ENCODE peak calls at places on chromosome 4, in seven cellular contexts. D is AG10803, Y is tibial nerve, N is astrocyte of the spinal cord, K is HCT116, W is PC-9, G is choroid plexus epithelial cell. O is an unnamed sample.
A peak's percentile ranks its signal among the peaks of the same experiment; 100 is the strongest.

GRCh38 chr4:80322716-80323115 is 12.8 kb upstream of the CFAP299 start:
- DNase-seq in W (no peak), G (peak; percentile 66), N (peak; percentile 59), Y (no peak), D (peak; percentile 60), K (no peak), O (peak; percentile 70)

GRCh38 chr4:138305055-138305454 is 62.9 kb upstream of the SLC7A11 start:
- DNase-seq in D (peak; percentile 31), N (no peak), W (no peak), Y (no peak), G (no peak), K (no peak), O (no peak)

GRCh38 chr4:14308229-14308651 is 680.7 kb upstream of the BOD1L1 start:
- DNase-seq in N (no peak), W (no peak), D (no peak), Y (no peak), G (no peak), K (no peak), O (no peak)

GRCh38 chr4:138263438-138263837 is 21.3 kb upstream of the SLC7A11 start:
- DNase-seq in K (no peak), W (no peak), N (no peak), D (peak; percentile 19), Y (no peak), G (peak; percentile 51), O (peak; percentile 69)

GRCh38 chr4:89814362-89814761 is 22.6 kb downstream of the SNCA start:
- DNase-seq in K (no peak), W (no peak), D (no peak), N (no peak), G (no peak), Y (no peak), O (no peak)

GRCh38 chr4:56314207-56314915 is 72.9 kb downstream of the AASDH start:
- DNase-seq in W (no peak), D (no peak), N (no peak), Y (no peak), K (no peak), G (no peak), O (no peak)

GRCh38 chr4:56731857-56732256 is 50.8 kb upstream of the HOPX start:
- DNase-seq in G (no peak), N (no peak), D (no peak), K (no peak), W (no peak), Y (no peak), O (no peak)

GRCh38 chr4:156811963-156812362 is 159.6 kb downstream of the PDGFC start:
- DNase-seq in N (no peak), Y (no peak), W (no peak), D (no peak), G (no peak), K (no peak), O (no peak)

GRCh38 chr4:76016383-76016782 is 6.9 kb downstream of the CXCL10 start:
- DNase-seq in D (no peak), Y (no peak), G (no peak), W (peak; percentile 64), K (no peak), N (no peak), O (no peak)

GRCh38 chr4:105605493-105605892 is 53.1 kb downstream of the ARHGEF38 start:
- DNase-seq in W (peak; percentile 47), K (no peak), D (peak; percentile 41), Y (no peak), G (peak; percentile 77), N (peak; percentile 67), O (peak; percentile 48)

GRCh38 chr4:173477016-173477415 is 53.0 kb downstream of the HAND2 start:
- DNase-seq in D (no peak), G (no peak), W (no peak), Y (no peak), K (no peak), N (peak; percentile 37), O (peak; percentile 79)

GRCh38 chr4:173475751-173476150 is 54.3 kb downstream of the HAND2 start:
- DNase-seq in Y (no peak), D (no peak), K (no peak), W (no peak), G (no peak), N (no peak), O (no peak)

GRCh38 chr4:173478884-173479283 is 51.1 kb downstream of the HAND2 start:
- DNase-seq in W (no peak), N (no peak), G (no peak), Y (no peak), K (no peak), D (no peak), O (no peak)

GRCh38 chr4:173482330-173482931 is 47.6 kb downstream of the HAND2 start:
- DNase-seq in D (no peak), Y (no peak), G (no peak), N (no peak), K (no peak), W (no peak), O (no peak)

GRCh38 chr4:173478136-173478860 is 51.7 kb downstream of the HAND2 start:
- DNase-seq in D (peak; percentile 67), W (no peak), K (no peak), Y (no peak), G (no peak), N (peak; percentile 69), O (peak; percentile 49)
- H3K4me3 ChIP-seq in D (no peak overlapping the region), W (no peak overlapping the region), K (no peak overlapping the region), Y (no peak overlapping the region), G (no peak overlapping the region), N (no peak overlapping the region), O (no peak overlapping the region)

DNA sequence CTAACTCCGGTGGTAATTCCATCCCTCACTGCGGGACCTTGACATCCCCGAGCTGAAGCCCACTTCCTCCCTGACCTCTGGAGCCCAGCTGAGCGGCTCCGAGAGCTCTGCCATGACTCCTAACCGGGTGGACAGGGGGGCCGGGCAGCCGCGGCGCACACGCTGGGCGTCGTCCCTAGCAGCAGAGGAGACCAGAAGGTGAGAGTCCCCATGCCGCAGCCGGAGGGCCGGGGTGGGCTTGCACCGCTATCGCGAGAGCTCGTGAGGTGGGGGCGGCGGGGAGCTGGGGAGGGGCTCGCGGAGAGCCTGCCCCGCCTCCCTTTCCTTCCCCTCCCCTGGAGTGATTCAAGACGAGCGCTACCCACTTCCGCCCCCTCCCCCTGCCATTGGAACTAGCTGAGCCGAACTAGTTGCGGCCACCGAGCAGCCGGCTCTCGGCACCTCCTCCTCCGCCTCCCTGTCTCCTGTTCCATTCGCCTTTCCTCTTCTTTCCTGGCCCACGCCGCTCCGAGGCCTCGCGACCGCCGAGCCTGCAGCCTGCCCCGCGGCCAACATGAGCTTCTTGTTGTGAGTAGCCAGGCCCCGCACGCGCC is at the start of gene MOB1B:
- DNase-seq in D (peak; percentile 89), W (peak; percentile 58), Y (peak; percentile 71), N (peak; percentile 90), K (peak; percentile 59), G (peak; percentile 89), O (peak; percentile 84)
- TF ChIP-seq CTCF in D (peak; percentile 46), W (peak; percentile 40), Y (peak; percentile 41), N (peak; percentile 40), K (peak; percentile 11), G (peak; percentile 51), O (peak; percentile 40)

GRCh38 chr4:2937146-2937857 is 25.9 kb downstream of the NOP14 start:
- DNase-seq in Y (no peak), K (peak; percentile 68), G (peak; percentile 68), D (no peak), N (peak; percentile 26), W (peak; percentile 91), O (no peak)
- H3K4me3 ChIP-seq in Y (no peak overlapping the region), K (no peak overlapping the region), G (no peak overlapping the region), D (no peak overlapping the region), N (no peak overlapping the region), W (peak overlapping the region; percentile 65), O (no peak overlapping the region)

DNA sequence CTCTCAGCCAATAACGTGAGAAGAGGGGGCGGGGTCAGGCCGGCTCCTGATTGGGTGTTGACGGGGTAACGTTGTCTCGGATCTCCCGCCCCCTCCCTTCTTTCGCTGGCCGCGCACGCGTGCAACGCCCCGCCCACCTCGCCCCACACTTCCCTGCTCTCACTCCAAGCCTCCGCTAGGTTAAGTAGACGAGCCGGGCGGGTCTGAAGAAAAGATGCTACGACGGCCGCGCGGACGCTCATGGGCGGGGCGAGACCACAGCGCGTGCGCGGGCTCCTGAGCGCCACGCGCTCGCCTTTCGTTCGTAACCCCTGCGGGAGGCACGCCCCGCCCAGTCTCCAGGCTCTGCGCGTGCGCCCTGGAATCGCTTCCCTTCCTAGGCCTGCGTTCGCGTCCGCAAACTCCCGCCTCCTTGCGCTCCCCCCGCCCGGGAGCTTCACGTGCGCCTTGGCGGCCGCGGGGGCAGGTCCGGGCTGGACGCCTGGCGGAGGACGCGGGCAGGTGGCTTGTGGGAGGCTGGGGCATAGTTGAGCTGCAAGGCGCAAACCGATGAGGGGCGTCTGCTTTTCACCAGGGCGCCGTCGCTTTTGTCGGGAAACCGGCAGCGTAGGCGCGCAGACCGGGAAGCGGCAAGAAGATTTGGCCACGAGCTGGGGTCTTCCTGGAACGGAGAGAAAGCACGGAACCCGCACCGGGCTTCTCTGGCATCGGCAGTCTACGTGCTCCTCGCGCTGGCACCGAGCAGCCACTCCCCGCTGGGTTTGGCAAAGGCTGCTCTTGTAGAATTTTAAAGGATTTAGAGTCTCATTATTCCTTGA is 467 bp upstream of the PGRMC2 start:
- DNase-seq in G (peak; percentile 100), D (peak; percentile 100), W (peak; percentile 89), N (peak; percentile 100), Y (peak; percentile 100), K (peak; percentile 94), O (peak; percentile 99)
- TF ChIP-seq CTCF in G (peak; percentile 32), D (peak; percentile 25), W (no peak), N (peak; percentile 3), Y (peak; percentile 76), K (no peak), O (peak; percentile 36)

DNA sequence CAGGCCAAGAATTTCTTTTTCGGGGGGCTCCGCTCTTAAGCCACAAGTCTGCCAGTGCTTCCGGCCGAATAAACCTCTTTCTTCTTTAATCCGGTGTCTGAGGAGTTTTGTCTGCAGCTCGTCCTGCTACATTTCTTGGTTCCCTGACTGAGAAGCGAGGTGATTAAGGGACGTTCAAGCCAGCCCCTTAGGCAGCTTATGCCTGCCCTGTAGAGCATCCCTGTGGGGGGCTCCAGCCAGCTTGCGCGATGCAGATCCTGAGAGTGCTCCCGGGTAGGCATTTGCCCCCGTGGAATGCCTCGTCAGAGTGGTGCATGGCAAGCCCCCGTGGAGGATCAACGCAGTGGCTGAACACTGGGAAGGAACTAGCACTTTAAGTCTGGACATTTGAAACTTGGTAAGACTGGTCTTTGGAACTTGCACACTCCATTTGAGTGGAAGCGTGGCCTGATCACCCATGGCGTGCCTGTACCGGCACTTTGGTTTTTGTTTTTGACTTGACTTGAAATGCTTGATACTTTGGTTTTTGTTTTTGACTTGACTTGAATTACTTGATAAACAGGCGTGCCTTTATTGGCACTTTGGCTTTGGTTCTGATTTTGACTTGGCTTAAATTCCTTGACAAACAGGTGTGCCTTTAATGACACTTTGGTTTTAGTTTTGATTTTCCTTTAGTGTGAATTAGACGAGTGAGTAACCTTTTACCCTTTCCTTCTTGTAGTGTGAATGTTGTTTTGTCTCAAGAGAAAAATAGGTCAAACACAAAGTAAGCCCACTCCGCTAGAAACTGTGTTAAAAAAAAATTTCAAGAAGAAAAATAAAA is 6.1 kb downstream of the ACOX3 start:
- DNase-seq in Y (no peak), D (no peak), G (no peak), K (no peak), W (no peak), N (no peak), O (no peak)
- H3K4me3 ChIP-seq in Y (peak overlapping the region; percentile 39), D (no peak overlapping the region), G (peak overlapping the region; percentile 28), K (no peak overlapping the region), W (no peak overlapping the region), N (no peak overlapping the region), O (no peak overlapping the region)

O was measured in fibroblast of the aortic adventitia.